ENCODE peak calls at places on chromosomes 11 and 22, in seven cellular contexts. G is esophagus muscularis mucosa, S is stomach, O is sigmoid colon, K is GM12878, B is H1, P is HepG2. J is an unnamed sample.

GRCh38 chr11:69947772-69948255 is 128.6 kb upstream of the FGF3 start:
- DNase-seq in B (no peak), S (no peak), P (no peak), O (no peak), G (no peak), K (no peak), J (no peak)

GRCh38 chr11:2580444-2581050 is 119.2 kb downstream of the KCNQ1OT1 start:
- DNase-seq in O (peak; percentile 64), B (no peak), S (peak; percentile 18), K (no peak), G (no peak), P (no peak), J (peak; percentile 6)

GRCh38 chr11:112334381-112334780 is 73.7 kb upstream of the PLET1 start:
- DNase-seq in O (no peak), G (no peak), K (no peak), P (no peak), S (no peak), B (no peak), J (no peak)

GRCh38 chr11:101686514-101686913 is 102.7 kb upstream of the TRPC6 start:
- DNase-seq in P (no peak), S (no peak), O (no peak), G (no peak), B (no peak), K (no peak), J (no peak)

GRCh38 chr11:120197254-120197891 is 13.5 kb upstream of the OAF start:
- DNase-seq in G (no peak), S (no peak), P (peak; percentile 66), O (no peak), K (no peak), B (no peak), J (peak; percentile 75)

GRCh38 chr11:48017105-48017874 is 36.9 kb downstream of the PTPRJ start:
- DNase-seq in B (no peak), O (no peak), K (no peak), S (no peak), P (no peak), G (no peak), J (no peak)

GRCh38 chr11:125886997-125887372 is 483 bp upstream of the HYLS1 start:
- DNase-seq in O (peak; percentile 74), B (no peak), P (no peak), K (no peak), S (no peak), G (no peak), J (peak; percentile 34)

GRCh38 chr11:62544521-62545436 is 1.8 kb downstream of the AHNAK start:
- DNase-seq in K (no peak), B (no peak), O (peak; percentile 69), S (no peak), P (no peak), G (no peak), J (peak; percentile 68)

GRCh38 chr22:49959782-49960158 is 802 bp upstream of the PIM3 start:
- DNase-seq in S (peak; percentile 66), B (no peak), G (no peak), P (peak; percentile 74), K (no peak), O (peak; percentile 81), J (peak; percentile 73)

GRCh38 chr11:36109850-36110606 is 166.2 kb downstream of the LDLRAD3 start:
- DNase-seq in P (no peak), G (no peak), K (no peak), O (no peak), B (peak; percentile 62), S (no peak), J (no peak)

GRCh38 chr11:65658174-65659021 is 4.3 kb downstream of the RELA start:
- DNase-seq in B (no peak), K (no peak), P (no peak), G (no peak), S (no peak), O (peak; percentile 64), J (no peak)

GRCh38 chr11:76543006-76543703 is 98.3 kb downstream of the EMSY start:
- DNase-seq in K (no peak), B (no peak), S (no peak), O (no peak), P (no peak), G (no peak), J (no peak)

GRCh38 chr11:93537022-93537421 is 6.2 kb downstream of the SMCO4 start:
- DNase-seq in K (no peak), G (no peak), B (no peak), S (peak; percentile 52), P (no peak), O (no peak), J (no peak)

GRCh38 chr11:117663389-117663788 is 133.6 kb downstream of the DSCAML1 start:
- DNase-seq in P (no peak), S (no peak), O (no peak), G (no peak), K (no peak), B (no peak), J (no peak)

GRCh38 chr22:42608481-42609361 is 6.0 kb downstream of the POLDIP3 start:
- DNase-seq in P (no peak), B (no peak), O (no peak), S (no peak), K (no peak), G (no peak), J (no peak)

GRCh38 chr11:72798361-72798760 is 4.5 kb upstream of the STARD10 start:
- DNase-seq in O (no peak), K (no peak), P (no peak), G (no peak), S (no peak), B (no peak), J (no peak)

GRCh38 chr11:65316311-65316978 is 1.8 kb downstream of the CDC42EP2 start:
- DNase-seq in K (no peak), O (peak; percentile 89), S (no peak), G (no peak), B (no peak), P (no peak), J (peak; percentile 34)

GRCh38 chr11:34266987-34267386 is 90.8 kb downstream of the ABTB2 start:
- DNase-seq in O (no peak), G (no peak), B (no peak), K (no peak), P (no peak), S (no peak), J (no peak)

GRCh38 chr11:9479899-9480298 is 19.1 kb downstream of the ZNF143 start:
- DNase-seq in K (no peak), G (no peak), S (no peak), B (no peak), O (no peak), P (no peak), J (no peak)

GRCh38 chr11:119518746-119519382 is 95.9 kb upstream of the THY1 start:
- DNase-seq in P (no peak), B (peak; percentile 25), O (no peak), G (no peak), S (no peak), K (no peak), J (no peak)

GRCh38 chr22:32324505-32325415 is 32.9 kb upstream of the RFPL3 start:
- DNase-seq in P (no peak), G (peak; percentile 89), B (no peak), S (peak; percentile 21), K (no peak), O (no peak), J (no peak)

GRCh38 chr11:114026355-114026754 is 33.2 kb upstream of the ZBTB16 start:
- DNase-seq in O (no peak), K (no peak), B (peak; percentile 10), G (no peak), P (peak; percentile 18), S (no peak), J (no peak)
- TF ChIP-seq CTCF in O (no peak), K (no peak), B (peak; percentile 48), G (no peak), P (peak; percentile 11), S (no peak), J (no peak)

GRCh38 chr11:122313581-122313980 is 197.6 kb upstream of the BLID start:
- DNase-seq in O (no peak), G (no peak), S (no peak), K (no peak), B (no peak), P (no peak), J (no peak)

GRCh38 chr11:122322369-122322768 is 206.4 kb upstream of the BLID start:
- DNase-seq in G (no peak), O (peak; percentile 67), S (no peak), P (no peak), K (no peak), B (no peak), J (no peak)

GRCh38 chr11:122319842-122320555 is 204.0 kb upstream of the BLID start:
- DNase-seq in B (no peak), G (no peak), P (no peak), K (no peak), O (no peak), S (no peak), J (no peak)

GRCh38 chr11:122319011-122319410 is 203.0 kb upstream of the BLID start:
- DNase-seq in G (no peak), S (no peak), B (no peak), K (no peak), P (no peak), O (no peak), J (no peak)

DNA sequence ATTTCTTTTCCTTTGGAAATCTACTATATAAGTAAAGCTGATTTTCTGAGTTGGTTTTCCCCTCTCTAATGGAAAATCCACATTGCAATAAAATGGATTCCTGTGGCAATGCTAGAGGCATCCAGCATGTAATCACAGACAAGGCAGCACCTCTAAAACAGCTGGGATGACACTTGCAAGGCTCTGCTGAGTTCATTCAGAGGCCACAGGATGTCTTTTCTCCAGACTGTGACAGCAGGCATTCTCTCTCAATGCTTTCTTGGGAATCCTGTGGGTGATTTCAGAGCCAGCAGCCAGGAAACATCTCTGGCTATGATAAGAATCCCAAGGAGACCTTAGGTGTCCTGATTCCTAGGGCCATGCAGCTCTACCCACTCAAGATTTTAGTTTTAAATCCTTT is 201.3 kb upstream of the BLID start:
- DNase-seq in P (no peak), G (no peak), S (no peak), O (peak; percentile 72), B (no peak), K (no peak), J (no peak)
- TF ChIP-seq POLR2AphosphoS5 in P (no peak), G (peak; percentile 54), S (no peak), O (no peak), B (no peak), K (no peak), J (peak; percentile 49)

GRCh38 chr11:132310390-132311375 is 940.3 kb downstream of the NTM start:
- DNase-seq in S (no peak), G (no peak), P (no peak), O (no peak), B (no peak), K (no peak), J (no peak)
- TF ChIP-seq EP300 in S (no peak), G (no peak), P (no peak), O (no peak), B (no peak), K (no peak), J (no peak)

GRCh38 chr11:128790200-128790599 is 76.9 kb downstream of the KCNJ1 start:
- DNase-seq in G (no peak), K (no peak), S (no peak), P (no peak), O (no peak), B (no peak), J (no peak)

GRCh38 chr11:128789497-128790080 is 77.5 kb downstream of the KCNJ1 start:
- DNase-seq in B (no peak), G (no peak), K (no peak), S (no peak), P (no peak), O (no peak), J (no peak)

GRCh38 chr11:128783513-128783912 is 83.6 kb downstream of the KCNJ1 start:
- DNase-seq in S (no peak), K (no peak), B (no peak), G (no peak), O (no peak), P (no peak), J (no peak)

GRCh38 chr11:128784059-128784804 is 82.9 kb downstream of the KCNJ1 start:
- DNase-seq in B (peak; percentile 54), P (no peak), K (no peak), S (no peak), O (no peak), G (no peak), J (no peak)

GRCh38 chr11:128786507-128786906 is 80.6 kb downstream of the KCNJ1 start:
- DNase-seq in K (no peak), G (no peak), S (no peak), B (no peak), P (no peak), O (no peak), J (no peak)
- TF ChIP-seq CTCF in K (no peak), G (no peak), S (no peak), B (no peak), P (no peak), O (no peak), J (no peak)